ENCODE peak calls at places on chromosomes 1 and 21, in eight cellular contexts. One of them, this sample, is unnamed.

GRCh38 chr21:27525780-27526179 is 558.9 kb upstream of the ADAMTS5 start:
- DNase-seq in nephron progenitor cell: no peak
- DNase-seq in memory B cell: no peak
- DNase-seq in Caco-2: no peak
- DNase-seq in HTR-8/SVneo: no peak
- DNase-seq in naive thymus-derived CD4-positive, alpha-beta T cell: no peak
- DNase-seq in left cardiac atrium: no peak
- DNase-seq in LoVo: no peak
- DNase-seq in this sample: no peak

GRCh38 chr1:27968692-27969091 is 8.9 kb downstream of the XKR8 start:
- DNase-seq in nephron progenitor cell: no peak
- DNase-seq in memory B cell: no peak
- DNase-seq in Caco-2: no peak
- DNase-seq in HTR-8/SVneo: peak
- DNase-seq in naive thymus-derived CD4-positive, alpha-beta T cell: no peak
- DNase-seq in left cardiac atrium: no peak
- DNase-seq in LoVo: peak
- DNase-seq in this sample: no peak

GRCh38 chr1:85799734-85800133 is 91.5 kb upstream of the ZNHIT6 start:
- DNase-seq in nephron progenitor cell: no peak
- DNase-seq in memory B cell: no peak
- DNase-seq in Caco-2: no peak
- DNase-seq in HTR-8/SVneo: no peak
- DNase-seq in naive thymus-derived CD4-positive, alpha-beta T cell: no peak
- DNase-seq in left cardiac atrium: no peak
- DNase-seq in LoVo: no peak
- DNase-seq in this sample: no peak

GRCh38 chr21:42012763-42013329 is 2.7 kb upstream of the ZBTB21 start:
- DNase-seq in nephron progenitor cell: no peak
- DNase-seq in memory B cell: no peak
- DNase-seq in Caco-2: no peak
- DNase-seq in HTR-8/SVneo: no peak
- DNase-seq in naive thymus-derived CD4-positive, alpha-beta T cell: no peak
- DNase-seq in left cardiac atrium: no peak
- DNase-seq in LoVo: no peak
- DNase-seq in this sample: no peak

GRCh38 chr1:67053535-67053784 is 488 bp downstream of the SLC35D1 start:
- DNase-seq in nephron progenitor cell: peak
- DNase-seq in memory B cell: peak
- DNase-seq in Caco-2: peak
- DNase-seq in HTR-8/SVneo: peak
- DNase-seq in naive thymus-derived CD4-positive, alpha-beta T cell: no peak
- DNase-seq in left cardiac atrium: peak
- DNase-seq in LoVo: peak
- DNase-seq in this sample: no peak

GRCh38 chr1:215631489-215631888 is 64.4 kb downstream of the KCTD3 start:
- DNase-seq in nephron progenitor cell: no peak
- DNase-seq in memory B cell: no peak
- DNase-seq in Caco-2: no peak
- DNase-seq in HTR-8/SVneo: no peak
- DNase-seq in naive thymus-derived CD4-positive, alpha-beta T cell: no peak
- DNase-seq in left cardiac atrium: no peak
- DNase-seq in LoVo: peak
- DNase-seq in this sample: no peak

GRCh38 chr1:93615201-93616150 is 66.2 kb downstream of the BCAR3 start:
- DNase-seq in nephron progenitor cell: no peak
- DNase-seq in memory B cell: no peak
- DNase-seq in Caco-2: no peak
- DNase-seq in HTR-8/SVneo: peak
- DNase-seq in naive thymus-derived CD4-positive, alpha-beta T cell: no peak
- DNase-seq in left cardiac atrium: no peak
- DNase-seq in LoVo: peak
- DNase-seq in this sample: no peak

GRCh38 chr1:46467183-46467504 is 22.5 kb upstream of the DMBX1 start:
- DNase-seq in nephron progenitor cell: no peak
- DNase-seq in memory B cell: no peak
- DNase-seq in Caco-2: no peak
- DNase-seq in HTR-8/SVneo: no peak
- DNase-seq in naive thymus-derived CD4-positive, alpha-beta T cell: no peak
- DNase-seq in left cardiac atrium: no peak
- DNase-seq in LoVo: no peak
- DNase-seq in this sample: no peak

GRCh38 chr21:42313501-42313969 is 1.7 kb downstream of the TFF3 start:
- DNase-seq in nephron progenitor cell: no peak
- DNase-seq in memory B cell: no peak
- DNase-seq in Caco-2: no peak
- DNase-seq in HTR-8/SVneo: no peak
- DNase-seq in naive thymus-derived CD4-positive, alpha-beta T cell: no peak
- DNase-seq in left cardiac atrium: no peak
- DNase-seq in LoVo: no peak
- DNase-seq in this sample: no peak

GRCh38 chr1:9589144-9589718 is 520 bp downstream of the TMEM201 start:
- DNase-seq in nephron progenitor cell: peak
- DNase-seq in memory B cell: peak
- DNase-seq in Caco-2: no peak
- DNase-seq in HTR-8/SVneo: no peak
- DNase-seq in naive thymus-derived CD4-positive, alpha-beta T cell: peak
- DNase-seq in left cardiac atrium: peak
- DNase-seq in LoVo: peak
- DNase-seq in this sample: no peak

GRCh38 chr1:147492207-147492606 is 49.1 kb upstream of the BCL9 start:
- DNase-seq in nephron progenitor cell: no peak
- DNase-seq in memory B cell: no peak
- DNase-seq in Caco-2: no peak
- DNase-seq in HTR-8/SVneo: no peak
- DNase-seq in naive thymus-derived CD4-positive, alpha-beta T cell: no peak
- DNase-seq in left cardiac atrium: no peak
- DNase-seq in LoVo: no peak
- DNase-seq in this sample: no peak

GRCh38 chr1:78743626-78744025 is 94.0 kb downstream of the IFI44 start:
- DNase-seq in nephron progenitor cell: no peak
- DNase-seq in memory B cell: no peak
- DNase-seq in Caco-2: no peak
- DNase-seq in HTR-8/SVneo: no peak
- DNase-seq in naive thymus-derived CD4-positive, alpha-beta T cell: no peak
- DNase-seq in left cardiac atrium: no peak
- DNase-seq in LoVo: no peak
- DNase-seq in this sample: no peak

GRCh38 chr21:36120304-36120902 is 14.5 kb upstream of the CBR3 start:
- DNase-seq in nephron progenitor cell: no peak
- DNase-seq in memory B cell: no peak
- DNase-seq in Caco-2: no peak
- DNase-seq in HTR-8/SVneo: no peak
- DNase-seq in naive thymus-derived CD4-positive, alpha-beta T cell: no peak
- DNase-seq in left cardiac atrium: peak
- DNase-seq in LoVo: no peak
- DNase-seq in this sample: no peak

GRCh38 chr1:231690072-231690471 is 63.5 kb downstream of the DISC1 start:
- DNase-seq in nephron progenitor cell: no peak
- DNase-seq in memory B cell: peak
- DNase-seq in Caco-2: no peak
- DNase-seq in HTR-8/SVneo: no peak
- DNase-seq in naive thymus-derived CD4-positive, alpha-beta T cell: no peak
- DNase-seq in left cardiac atrium: no peak
- DNase-seq in LoVo: no peak
- DNase-seq in this sample: no peak

GRCh38 chr1:41492341-41492848 is 7.9 kb upstream of the EDN2 start:
- DNase-seq in nephron progenitor cell: no peak
- DNase-seq in memory B cell: no peak
- DNase-seq in Caco-2: peak
- DNase-seq in HTR-8/SVneo: no peak
- DNase-seq in naive thymus-derived CD4-positive, alpha-beta T cell: no peak
- DNase-seq in left cardiac atrium: no peak
- DNase-seq in LoVo: no peak
- DNase-seq in this sample: peak

GRCh38 chr1:148264374-148265276 is 112.5 kb upstream of the NBPF11 start:
- DNase-seq in nephron progenitor cell: peak
- DNase-seq in memory B cell: no peak
- DNase-seq in Caco-2: no peak
- DNase-seq in HTR-8/SVneo: no peak
- DNase-seq in naive thymus-derived CD4-positive, alpha-beta T cell: no peak
- DNase-seq in left cardiac atrium: no peak
- DNase-seq in LoVo: no peak
- DNase-seq in this sample: no peak

GRCh38 chr1:94004924-94005323 is 95.7 kb upstream of the GCLM start:
- DNase-seq in nephron progenitor cell: no peak
- DNase-seq in memory B cell: no peak
- DNase-seq in Caco-2: no peak
- DNase-seq in HTR-8/SVneo: no peak
- DNase-seq in naive thymus-derived CD4-positive, alpha-beta T cell: no peak
- DNase-seq in left cardiac atrium: no peak
- DNase-seq in LoVo: no peak
- DNase-seq in this sample: no peak

GRCh38 chr1:53541761-53542550 is 82.8 kb downstream of the DMRTB1 start:
- DNase-seq in nephron progenitor cell: peak
- DNase-seq in memory B cell: no peak
- DNase-seq in Caco-2: no peak
- DNase-seq in HTR-8/SVneo: peak
- DNase-seq in naive thymus-derived CD4-positive, alpha-beta T cell: no peak
- DNase-seq in left cardiac atrium: peak
- DNase-seq in LoVo: no peak
- DNase-seq in this sample: no peak

GRCh38 chr1:116498789-116499628 is 71.8 kb downstream of the CD58 start:
- DNase-seq in nephron progenitor cell: peak
- DNase-seq in memory B cell: peak
- DNase-seq in Caco-2: peak
- DNase-seq in HTR-8/SVneo: peak
- DNase-seq in naive thymus-derived CD4-positive, alpha-beta T cell: peak
- DNase-seq in left cardiac atrium: no peak
- DNase-seq in LoVo: peak
- DNase-seq in this sample: peak

GRCh38 chr1:4021153-4021894 is 121.3 kb upstream of the C1orf174 start:
- DNase-seq in nephron progenitor cell: no peak
- DNase-seq in memory B cell: no peak
- DNase-seq in Caco-2: no peak
- DNase-seq in HTR-8/SVneo: no peak
- DNase-seq in naive thymus-derived CD4-positive, alpha-beta T cell: no peak
- DNase-seq in left cardiac atrium: no peak
- DNase-seq in LoVo: no peak
- DNase-seq in this sample: no peak

GRCh38 chr1:180179162-180179957 is 24.7 kb downstream of the QSOX1 start:
- DNase-seq in nephron progenitor cell: no peak
- DNase-seq in memory B cell: no peak
- DNase-seq in Caco-2: no peak
- DNase-seq in HTR-8/SVneo: no peak
- DNase-seq in naive thymus-derived CD4-positive, alpha-beta T cell: no peak
- DNase-seq in left cardiac atrium: no peak
- DNase-seq in LoVo: no peak
- DNase-seq in this sample: no peak

GRCh38 chr1:237031480-237031879 is 10.5 kb upstream of the RYR2 start:
- DNase-seq in nephron progenitor cell: no peak
- DNase-seq in memory B cell: no peak
- DNase-seq in Caco-2: no peak
- DNase-seq in HTR-8/SVneo: no peak
- DNase-seq in naive thymus-derived CD4-positive, alpha-beta T cell: no peak
- DNase-seq in left cardiac atrium: no peak
- DNase-seq in LoVo: no peak
- DNase-seq in this sample: no peak

GRCh38 chr1:184684285-184685077 is 70.2 kb downstream of the EDEM3 start:
- DNase-seq in nephron progenitor cell: no peak
- DNase-seq in memory B cell: no peak
- DNase-seq in Caco-2: no peak
- DNase-seq in HTR-8/SVneo: no peak
- DNase-seq in naive thymus-derived CD4-positive, alpha-beta T cell: no peak
- DNase-seq in left cardiac atrium: peak
- DNase-seq in LoVo: no peak
- DNase-seq in this sample: no peak

GRCh38 chr1:29389533-29390041 is 153.3 kb downstream of the PTPRU start:
- DNase-seq in nephron progenitor cell: no peak
- DNase-seq in memory B cell: no peak
- DNase-seq in Caco-2: no peak
- DNase-seq in HTR-8/SVneo: no peak
- DNase-seq in naive thymus-derived CD4-positive, alpha-beta T cell: no peak
- DNase-seq in left cardiac atrium: no peak
- DNase-seq in LoVo: no peak
- DNase-seq in this sample: no peak

GRCh38 chr1:241074507-241074906 is 282.5 kb downstream of the RGS7 start:
- DNase-seq in nephron progenitor cell: no peak
- DNase-seq in memory B cell: no peak
- DNase-seq in Caco-2: no peak
- DNase-seq in HTR-8/SVneo: no peak
- DNase-seq in naive thymus-derived CD4-positive, alpha-beta T cell: no peak
- DNase-seq in left cardiac atrium: no peak
- DNase-seq in LoVo: no peak
- DNase-seq in this sample: no peak

GRCh38 chr21:39938086-39938611 is 70.9 kb downstream of the PCP4 start:
- DNase-seq in nephron progenitor cell: no peak
- DNase-seq in memory B cell: no peak
- DNase-seq in Caco-2: no peak
- DNase-seq in HTR-8/SVneo: no peak
- DNase-seq in naive thymus-derived CD4-positive, alpha-beta T cell: no peak
- DNase-seq in left cardiac atrium: no peak
- DNase-seq in LoVo: peak
- DNase-seq in this sample: no peak

GRCh38 chr1:164184273-164184672 is 374.7 kb upstream of the PBX1 start:
- DNase-seq in nephron progenitor cell: no peak
- DNase-seq in memory B cell: no peak
- DNase-seq in Caco-2: no peak
- DNase-seq in HTR-8/SVneo: no peak
- DNase-seq in naive thymus-derived CD4-positive, alpha-beta T cell: no peak
- DNase-seq in left cardiac atrium: no peak
- DNase-seq in LoVo: peak
- DNase-seq in this sample: no peak

GRCh38 chr1:229197225-229197677 is 73.7 kb upstream of the RAB4A start:
- DNase-seq in nephron progenitor cell: no peak
- DNase-seq in memory B cell: no peak
- DNase-seq in Caco-2: no peak
- DNase-seq in HTR-8/SVneo: no peak
- DNase-seq in naive thymus-derived CD4-positive, alpha-beta T cell: no peak
- DNase-seq in left cardiac atrium: no peak
- DNase-seq in LoVo: no peak
- DNase-seq in this sample: no peak

GRCh38 chr1:176325664-176326063 is 118.6 kb upstream of the COP1 start:
- DNase-seq in nephron progenitor cell: no peak
- DNase-seq in memory B cell: no peak
- DNase-seq in Caco-2: no peak
- DNase-seq in HTR-8/SVneo: no peak
- DNase-seq in naive thymus-derived CD4-positive, alpha-beta T cell: no peak
- DNase-seq in left cardiac atrium: no peak
- DNase-seq in LoVo: no peak
- DNase-seq in this sample: no peak

GRCh38 chr21:32457360-32457840 is 44.9 kb downstream of the EVA1C start:
- DNase-seq in nephron progenitor cell: no peak
- DNase-seq in memory B cell: no peak
- DNase-seq in Caco-2: no peak
- DNase-seq in HTR-8/SVneo: no peak
- DNase-seq in naive thymus-derived CD4-positive, alpha-beta T cell: no peak
- DNase-seq in left cardiac atrium: peak
- DNase-seq in LoVo: peak
- DNase-seq in this sample: no peak

GRCh38 chr1:64847666-64848065 is 102.8 kb downstream of the RAVER2 start:
- DNase-seq in nephron progenitor cell: no peak
- DNase-seq in memory B cell: no peak
- DNase-seq in Caco-2: no peak
- DNase-seq in HTR-8/SVneo: no peak
- DNase-seq in naive thymus-derived CD4-positive, alpha-beta T cell: no peak
- DNase-seq in left cardiac atrium: no peak
- DNase-seq in LoVo: no peak
- DNase-seq in this sample: no peak

GRCh38 chr1:156691216-156691615 is 14.0 kb upstream of the NES start:
- DNase-seq in nephron progenitor cell: no peak
- DNase-seq in memory B cell: no peak
- DNase-seq in Caco-2: no peak
- DNase-seq in HTR-8/SVneo: no peak
- DNase-seq in naive thymus-derived CD4-positive, alpha-beta T cell: no peak
- DNase-seq in left cardiac atrium: no peak
- DNase-seq in LoVo: no peak
- DNase-seq in this sample: no peak

GRCh38 chr1:209692296-209692695 is 12.3 kb upstream of the HSD11B1 start:
- DNase-seq in nephron progenitor cell: no peak
- DNase-seq in memory B cell: no peak
- DNase-seq in Caco-2: no peak
- DNase-seq in HTR-8/SVneo: no peak
- DNase-seq in naive thymus-derived CD4-positive, alpha-beta T cell: no peak
- DNase-seq in left cardiac atrium: no peak
- DNase-seq in LoVo: no peak
- DNase-seq in this sample: no peak

GRCh38 chr21:37904879-37905278 is 11.4 kb downstream of the KCNJ6 start:
- DNase-seq in nephron progenitor cell: no peak
- DNase-seq in memory B cell: no peak
- DNase-seq in Caco-2: no peak
- DNase-seq in HTR-8/SVneo: no peak
- DNase-seq in naive thymus-derived CD4-positive, alpha-beta T cell: no peak
- DNase-seq in left cardiac atrium: peak
- DNase-seq in LoVo: no peak
- DNase-seq in this sample: no peak

This sample was measured in NCI-H1930.